ENCODE peak calls at places on chromosomes 2 and 18, in nine cellular contexts. One of them, this sample, is unnamed.

GRCh38 chr18:26568513-26568912 is 20.2 kb upstream of the KCTD1 start:
- DNase-seq in tibial artery: no peak
- DNase-seq in sigmoid colon: no peak
- DNase-seq in lung: no peak
- DNase-seq in prostate gland: no peak
- DNase-seq in tibial nerve: no peak
- DNase-seq in MM.1S: no peak
- DNase-seq in GM23248: no peak
- DNase-seq in WERI-Rb-1: no peak
- DNase-seq in this sample: no peak

GRCh38 chr2:83291083-83291482 is 1168.0 kb downstream of the SUCLG1 start:
- DNase-seq in tibial artery: no peak
- DNase-seq in sigmoid colon: no peak
- DNase-seq in lung: no peak
- DNase-seq in prostate gland: no peak
- DNase-seq in tibial nerve: no peak
- DNase-seq in MM.1S: no peak
- DNase-seq in GM23248: no peak
- DNase-seq in WERI-Rb-1: no peak
- DNase-seq in this sample: no peak

GRCh38 chr2:85864654-85865053 is 24.1 kb downstream of the ST3GAL5 start:
- DNase-seq in tibial artery: no peak
- DNase-seq in sigmoid colon: no peak
- DNase-seq in lung: no peak
- DNase-seq in prostate gland: no peak
- DNase-seq in tibial nerve: no peak
- DNase-seq in MM.1S: no peak
- DNase-seq in GM23248: no peak
- DNase-seq in WERI-Rb-1: no peak
- DNase-seq in this sample: no peak

GRCh38 chr2:239098288-239098970 is 250.5 kb downstream of the TWIST2 start:
- DNase-seq in tibial artery: no peak
- DNase-seq in sigmoid colon: peak; percentile 91
- DNase-seq in lung: no peak
- DNase-seq in prostate gland: no peak
- DNase-seq in tibial nerve: no peak
- DNase-seq in MM.1S: no peak
- DNase-seq in GM23248: peak; percentile 95
- DNase-seq in WERI-Rb-1: no peak
- DNase-seq in this sample: no peak

GRCh38 chr2:211416373-211416772 is 860.0 kb downstream of the CPS1 start:
- DNase-seq in tibial artery: no peak
- DNase-seq in sigmoid colon: no peak
- DNase-seq in lung: no peak
- DNase-seq in prostate gland: no peak
- DNase-seq in tibial nerve: no peak
- DNase-seq in MM.1S: no peak
- DNase-seq in GM23248: no peak
- DNase-seq in WERI-Rb-1: no peak
- DNase-seq in this sample: no peak

GRCh38 chr18:52582516-52582915 is 242.5 kb downstream of the DCC start:
- DNase-seq in tibial artery: no peak
- DNase-seq in sigmoid colon: no peak
- DNase-seq in lung: no peak
- DNase-seq in prostate gland: no peak
- DNase-seq in tibial nerve: no peak
- DNase-seq in MM.1S: no peak
- DNase-seq in GM23248: no peak
- DNase-seq in WERI-Rb-1: no peak
- DNase-seq in this sample: no peak

GRCh38 chr2:153477641-153478288 is 797 bp downstream of the RPRM start:
- DNase-seq in tibial artery: no peak
- DNase-seq in sigmoid colon: no peak
- DNase-seq in lung: no peak
- DNase-seq in prostate gland: no peak
- DNase-seq in tibial nerve: no peak
- DNase-seq in MM.1S: no peak
- DNase-seq in GM23248: peak; percentile 10
- DNase-seq in WERI-Rb-1: no peak
- DNase-seq in this sample: no peak

GRCh38 chr2:10326707-10327594 is 24.2 kb downstream of the HPCAL1 start:
- DNase-seq in tibial artery: no peak
- DNase-seq in sigmoid colon: no peak
- DNase-seq in lung: no peak
- DNase-seq in prostate gland: no peak
- DNase-seq in tibial nerve: no peak
- DNase-seq in MM.1S: no peak
- DNase-seq in GM23248: no peak
- DNase-seq in WERI-Rb-1: peak; percentile 74
- DNase-seq in this sample: no peak

GRCh38 chr2:109351164-109351756 is 222.3 kb downstream of the SH3RF3 start:
- DNase-seq in tibial artery: peak; percentile 91
- DNase-seq in sigmoid colon: peak; percentile 82
- DNase-seq in lung: peak; percentile 53
- DNase-seq in prostate gland: peak; percentile 56
- DNase-seq in tibial nerve: no peak
- DNase-seq in MM.1S: peak; percentile 87
- DNase-seq in GM23248: peak; percentile 93
- DNase-seq in WERI-Rb-1: no peak
- DNase-seq in this sample: peak; percentile 89

GRCh38 chr2:40227200-40227599 is 224.7 kb downstream of the SLC8A1 start:
- DNase-seq in tibial artery: no peak
- DNase-seq in sigmoid colon: no peak
- DNase-seq in lung: no peak
- DNase-seq in prostate gland: no peak
- DNase-seq in tibial nerve: no peak
- DNase-seq in MM.1S: no peak
- DNase-seq in GM23248: no peak
- DNase-seq in WERI-Rb-1: no peak
- DNase-seq in this sample: no peak

GRCh38 chr2:20543579-20543887 is 96.7 kb downstream of the RHOB start:
- DNase-seq in tibial artery: no peak
- DNase-seq in sigmoid colon: no peak
- DNase-seq in lung: no peak
- DNase-seq in prostate gland: no peak
- DNase-seq in tibial nerve: no peak
- DNase-seq in MM.1S: no peak
- DNase-seq in GM23248: no peak
- DNase-seq in WERI-Rb-1: peak; percentile 63
- DNase-seq in this sample: no peak

GRCh38 chr18:40877096-40877495 is 1077.9 kb upstream of the PIK3C3 start:
- DNase-seq in tibial artery: no peak
- DNase-seq in sigmoid colon: no peak
- DNase-seq in lung: no peak
- DNase-seq in prostate gland: no peak
- DNase-seq in tibial nerve: no peak
- DNase-seq in MM.1S: no peak
- DNase-seq in GM23248: peak; percentile 72
- DNase-seq in WERI-Rb-1: no peak
- DNase-seq in this sample: no peak

GRCh38 chr2:147297820-147298219 is 547.0 kb upstream of the ACVR2A start:
- DNase-seq in tibial artery: no peak
- DNase-seq in sigmoid colon: no peak
- DNase-seq in lung: no peak
- DNase-seq in prostate gland: no peak
- DNase-seq in tibial nerve: no peak
- DNase-seq in MM.1S: peak; percentile 91
- DNase-seq in GM23248: no peak
- DNase-seq in WERI-Rb-1: no peak
- DNase-seq in this sample: no peak

GRCh38 chr2:183034806-183035205 is 3.5 kb downstream of the NCKAP1 start:
- DNase-seq in tibial artery: no peak
- DNase-seq in sigmoid colon: no peak
- DNase-seq in lung: no peak
- DNase-seq in prostate gland: no peak
- DNase-seq in tibial nerve: no peak
- DNase-seq in MM.1S: no peak
- DNase-seq in GM23248: peak; percentile 60
- DNase-seq in WERI-Rb-1: no peak
- DNase-seq in this sample: no peak

GRCh38 chr2:12330916-12331315 is 385.8 kb upstream of the TRIB2 start:
- DNase-seq in tibial artery: no peak
- DNase-seq in sigmoid colon: no peak
- DNase-seq in lung: no peak
- DNase-seq in prostate gland: no peak
- DNase-seq in tibial nerve: no peak
- DNase-seq in MM.1S: no peak
- DNase-seq in GM23248: peak; percentile 80
- DNase-seq in WERI-Rb-1: no peak
- DNase-seq in this sample: no peak

GRCh38 chr2:7835693-7836680 is 845.9 kb upstream of the ID2 start:
- DNase-seq in tibial artery: no peak
- DNase-seq in sigmoid colon: no peak
- DNase-seq in lung: peak; percentile 41
- DNase-seq in prostate gland: no peak
- DNase-seq in tibial nerve: no peak
- DNase-seq in MM.1S: no peak
- DNase-seq in GM23248: no peak
- DNase-seq in WERI-Rb-1: no peak
- DNase-seq in this sample: peak; percentile 88

GRCh38 chr2:237601453-237602116 is 11.1 kb upstream of the RAB17 start:
- DNase-seq in tibial artery: no peak
- DNase-seq in sigmoid colon: no peak
- DNase-seq in lung: no peak
- DNase-seq in prostate gland: no peak
- DNase-seq in tibial nerve: no peak
- DNase-seq in MM.1S: no peak
- DNase-seq in GM23248: no peak
- DNase-seq in WERI-Rb-1: no peak
- DNase-seq in this sample: no peak

GRCh38 chr18:61400714-61401113 is 67.5 kb downstream of the CDH20 start:
- DNase-seq in tibial artery: no peak
- DNase-seq in sigmoid colon: no peak
- DNase-seq in lung: no peak
- DNase-seq in prostate gland: no peak
- DNase-seq in tibial nerve: no peak
- DNase-seq in MM.1S: no peak
- DNase-seq in GM23248: peak; percentile 75
- DNase-seq in WERI-Rb-1: no peak
- DNase-seq in this sample: no peak

DNA sequence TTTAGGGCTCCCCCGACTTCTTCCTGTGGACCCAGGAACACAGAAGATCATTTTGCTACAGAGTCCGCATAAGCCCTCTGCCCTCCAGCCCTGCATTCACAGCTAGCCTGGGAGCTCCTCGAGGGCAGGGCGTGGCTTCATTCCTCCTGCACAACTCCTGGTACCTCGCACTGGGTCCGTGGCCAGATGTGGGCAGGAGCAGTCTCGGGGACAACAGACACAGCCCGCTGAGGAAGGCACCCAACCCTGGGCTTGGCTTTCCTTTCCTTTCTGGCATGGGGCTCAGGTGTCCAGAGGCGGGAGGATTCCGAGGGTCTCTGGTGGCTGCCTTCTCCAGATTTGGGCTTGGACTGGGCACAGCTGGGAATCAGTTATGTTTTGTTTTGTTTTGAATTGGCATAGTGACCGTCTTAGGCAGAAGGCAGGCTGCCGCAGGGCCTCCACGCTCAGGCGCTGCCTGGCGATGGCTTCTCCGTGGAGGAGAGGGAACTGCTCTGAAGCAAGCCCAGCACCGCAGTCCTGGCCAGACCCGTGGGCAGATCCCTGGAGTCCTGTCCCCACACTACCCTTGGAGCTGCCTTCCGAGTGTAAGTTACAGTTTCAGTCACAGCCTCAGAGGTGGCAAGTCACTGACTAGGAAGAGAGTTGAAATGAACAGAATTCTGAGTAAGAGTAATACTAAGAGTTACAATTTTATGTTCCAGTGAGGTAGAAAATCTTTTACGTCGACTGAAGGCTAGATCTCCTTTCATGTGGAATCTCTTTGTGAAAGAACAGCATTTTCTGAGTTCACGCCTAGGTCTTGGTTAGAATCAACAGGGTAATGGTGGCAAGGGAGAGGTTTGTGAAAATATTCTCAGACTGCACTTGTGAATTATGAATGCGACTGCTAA is 47.9 kb downstream of the LDLRAD4 start:
- DNase-seq in tibial artery: peak; percentile 90
- DNase-seq in sigmoid colon: no peak
- DNase-seq in lung: no peak
- DNase-seq in prostate gland: no peak
- DNase-seq in tibial nerve: no peak
- DNase-seq in MM.1S: no peak
- DNase-seq in GM23248: peak; percentile 35
- DNase-seq in WERI-Rb-1: no peak
- DNase-seq in this sample: no peak
- H3K36me3 ChIP-seq in tibial artery: no peaks in the 10 kb centered on the region
- H3K36me3 ChIP-seq in sigmoid colon: no peaks in the 10 kb centered on the region
- H3K36me3 ChIP-seq in lung: no peaks in the 10 kb centered on the region
- H3K36me3 ChIP-seq in prostate gland: no peaks in the 10 kb centered on the region
- H3K36me3 ChIP-seq in tibial nerve: no peaks in the 10 kb centered on the region
- H3K36me3 ChIP-seq in MM.1S: no peaks in the 10 kb centered on the region
- H3K36me3 ChIP-seq in GM23248: no peaks in the 10 kb centered on the region
- H3K36me3 ChIP-seq in WERI-Rb-1: no peaks in the 10 kb centered on the region
- H3K36me3 ChIP-seq in this sample: no peaks in the 10 kb centered on the region

GRCh38 chr2:165373322-165374025 is 96.0 kb upstream of the CSRNP3 start:
- DNase-seq in tibial artery: no peak
- DNase-seq in sigmoid colon: no peak
- DNase-seq in lung: no peak
- DNase-seq in prostate gland: no peak
- DNase-seq in tibial nerve: no peak
- DNase-seq in MM.1S: no peak
- DNase-seq in GM23248: no peak
- DNase-seq in WERI-Rb-1: no peak
- DNase-seq in this sample: no peak
- H3K27ac ChIP-seq in tibial artery: no peak overlapping the region
- H3K27ac ChIP-seq in sigmoid colon: no peak overlapping the region
- H3K27ac ChIP-seq in lung: no peak overlapping the region
- H3K27ac ChIP-seq in prostate gland: no peak overlapping the region
- H3K27ac ChIP-seq in tibial nerve: no peak overlapping the region
- H3K27ac ChIP-seq in MM.1S: no peak overlapping the region
- H3K27ac ChIP-seq in GM23248: no peak overlapping the region
- H3K27ac ChIP-seq in WERI-Rb-1: no peak overlapping the region
- H3K27ac ChIP-seq in this sample: no peak overlapping the region

GRCh38 chr2:204982303-204982702 is 437.0 kb downstream of the PARD3B start:
- DNase-seq in tibial artery: no peak
- DNase-seq in sigmoid colon: no peak
- DNase-seq in lung: no peak
- DNase-seq in prostate gland: no peak
- DNase-seq in tibial nerve: no peak
- DNase-seq in MM.1S: no peak
- DNase-seq in GM23248: peak; percentile 15
- DNase-seq in WERI-Rb-1: peak; percentile 43
- DNase-seq in this sample: no peak
- H3K9me3 ChIP-seq in tibial artery: no peaks in the 10 kb centered on the region
- H3K9me3 ChIP-seq in sigmoid colon: no peaks in the 10 kb centered on the region
- H3K9me3 ChIP-seq in lung: no peaks in the 10 kb centered on the region
- H3K9me3 ChIP-seq in prostate gland: no peaks in the 10 kb centered on the region
- H3K9me3 ChIP-seq in tibial nerve: no peaks in the 10 kb centered on the region
- H3K9me3 ChIP-seq in MM.1S: no peaks in the 10 kb centered on the region
- H3K9me3 ChIP-seq in GM23248: no peaks in the 10 kb centered on the region
- H3K9me3 ChIP-seq in WERI-Rb-1: no peaks in the 10 kb centered on the region
- H3K9me3 ChIP-seq in this sample: no peaks in the 10 kb centered on the region

DNA sequence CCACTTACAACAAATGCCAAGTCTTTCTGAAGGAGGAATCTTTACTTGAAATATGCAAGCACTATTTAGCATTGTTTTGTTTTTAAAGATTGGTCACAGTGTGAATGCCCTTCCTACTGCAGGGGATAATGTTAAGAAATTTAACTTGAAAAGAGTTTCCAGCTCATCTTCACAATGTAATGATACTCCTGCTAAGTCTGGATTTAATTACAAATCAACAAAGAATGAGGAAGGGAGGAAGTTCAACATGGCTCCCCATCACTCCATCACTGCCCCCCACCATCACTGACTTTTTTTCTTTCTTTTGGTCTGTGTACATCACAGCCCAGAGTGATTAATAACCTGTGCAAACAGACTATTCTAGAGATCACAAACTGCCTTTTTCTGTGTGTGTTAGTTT is 48.0 kb downstream of the SATB2 start:
- DNase-seq in tibial artery: no peak
- DNase-seq in sigmoid colon: no peak
- DNase-seq in lung: no peak
- DNase-seq in prostate gland: no peak
- DNase-seq in tibial nerve: no peak
- DNase-seq in MM.1S: no peak
- DNase-seq in GM23248: peak; percentile 50
- DNase-seq in WERI-Rb-1: no peak
- DNase-seq in this sample: no peak
- H3K36me3 ChIP-seq in tibial artery: no peaks in the 10 kb centered on the region
- H3K36me3 ChIP-seq in sigmoid colon: no peaks in the 10 kb centered on the region
- H3K36me3 ChIP-seq in lung: no peaks in the 10 kb centered on the region
- H3K36me3 ChIP-seq in prostate gland: no peaks in the 10 kb centered on the region
- H3K36me3 ChIP-seq in tibial nerve: no peaks in the 10 kb centered on the region
- H3K36me3 ChIP-seq in MM.1S: no peaks in the 10 kb centered on the region
- H3K36me3 ChIP-seq in GM23248: peaks cover 4% of the 10 kb centered on the region
- H3K36me3 ChIP-seq in WERI-Rb-1: no peaks in the 10 kb centered on the region
- H3K36me3 ChIP-seq in this sample: no peaks in the 10 kb centered on the region